ENCODE peak calls at places on chromosomes 12 and 14, in nine cellular contexts. J is cardiac fibroblast; H is astrocyte; X is amniotic stem cell; C is HuH-7.5; E is stimulated activated CD4-positive, alpha-beta T cell treated with anti-CD3 and anti-CD28 coated beads, TNF-alpha, amount 100 ng/mL, for 1 hour; I is NCI-H146; A is esophagus muscularis mucosa; Q is NCI-H510A treated with DMSO at 0.1 percent for 48 hours. G is an unnamed sample.

GRCh38 chr12:104792570-104792969 is 165.5 kb downstream of the SLC41A2 start:
- DNase-seq in J (peak; percentile 86), H (peak; percentile 94), X (peak; percentile 54), C (no peak), E (no peak), I (no peak), A (no peak), Q (no peak), G (peak; percentile 80)

GRCh38 chr12:95114766-95115450 is 41.5 kb upstream of the NR2C1 start:
- DNase-seq in J (peak; percentile 68), H (peak; percentile 16), X (no peak), C (no peak), E (no peak), I (no peak), A (no peak), Q (no peak), G (peak; percentile 52)

GRCh38 chr12:132700212-132700913 is 10.3 kb upstream of the PGAM5 start:
- DNase-seq in J (peak; percentile 70), H (peak; percentile 31), X (no peak), C (no peak), E (no peak), I (no peak), A (no peak), Q (no peak), G (peak; percentile 33)

GRCh38 chr12:111753144-111753881 is 13.4 kb upstream of the ALDH2 start:
- DNase-seq in J (peak; percentile 59), H (no peak), X (no peak), C (peak; percentile 97), E (no peak), I (peak; percentile 40), A (no peak), Q (no peak), G (peak; percentile 62)

GRCh38 chr14:54420478-54421116 is 20.6 kb downstream of the CNIH1 start:
- DNase-seq in J (peak; percentile 69), H (peak; percentile 31), X (no peak), C (no peak), E (no peak), I (peak; percentile 1), A (no peak), Q (peak; percentile 37), G (peak; percentile 53)

GRCh38 chr12:131211279-131211938 is 257.7 kb downstream of the ADGRD1 start:
- DNase-seq in J (no peak), H (no peak), X (no peak), C (no peak), E (no peak), I (no peak), A (no peak), Q (no peak), G (no peak)

GRCh38 chr14:78763746-78764145 is 593.6 kb downstream of the NRXN3 start:
- DNase-seq in J (no peak), H (no peak), X (no peak), C (no peak), E (no peak), I (no peak), A (no peak), Q (no peak), G (no peak)

GRCh38 chr14:56005580-56006053 is 112.6 kb upstream of the PELI2 start:
- DNase-seq in J (no peak), H (peak; percentile 70), X (no peak), C (no peak), E (no peak), I (no peak), A (no peak), Q (no peak), G (peak; percentile 79)

GRCh38 chr12:53973093-53974042 is at the start of gene HOXC11:
- DNase-seq in J (no peak), H (no peak), X (no peak), C (no peak), E (no peak), I (no peak), A (no peak), Q (no peak), G (no peak)

GRCh38 chr12:94714378-94714777 is 64.0 kb upstream of the TMCC3 start:
- DNase-seq in J (peak; percentile 86), H (peak; percentile 87), X (no peak), C (no peak), E (no peak), I (no peak), A (no peak), Q (no peak), G (peak; percentile 79)

GRCh38 chr12:21539797-21540196 is 13.7 kb downstream of the SPX start:
- DNase-seq in J (peak; percentile 61), H (no peak), X (no peak), C (no peak), E (no peak), I (peak; percentile 71), A (no peak), Q (peak; percentile 33), G (no peak)

GRCh38 chr12:124032265-124032886 is 59.4 kb downstream of the ZNF664 start:
- DNase-seq in J (peak; percentile 79), H (peak; percentile 45), X (peak; percentile 70), C (peak; percentile 60), E (no peak), I (peak; percentile 41), A (no peak), Q (peak; percentile 63), G (peak; percentile 59)